ENCODE peak calls at places on chromosomes 16 and 17, in eight cellular contexts. H is iris pigment epithelial cell, K is BJ, V is fibroblast of mammary gland, I is posterior cingulate gyrus, J is head of caudate nucleus, B is neuronal stem cell, N is NCI-H748 treated with DMSO at 0.1 percent for 48 hours. M is an unnamed sample.

GRCh38 chr16:52578829-52579193 is 31.9 kb upstream of the TOX3 start:
- DNase-seq in H (no peak), K (no peak), V (no peak), I (no peak), J (no peak), B (no peak), N (no peak), M (no peak)

GRCh38 chr16:86051376-86052114 is 152.6 kb downstream of the IRF8 start:
- DNase-seq in H (no peak), K (no peak), V (no peak), I (no peak), J (no peak), B (no peak), N (no peak), M (no peak)

GRCh38 chr17:51734462-51734861 is 424.1 kb downstream of the CA10 start:
- DNase-seq in H (no peak), K (no peak), V (no peak), I (no peak), J (no peak), B (no peak), N (peak), M (no peak)

GRCh38 chr16:11877374-11877773 is 26.0 kb upstream of the RSL1D1 start:
- DNase-seq in H (peak), K (no peak), V (peak), I (no peak), J (no peak), B (no peak), N (no peak), M (no peak)

GRCh38 chr17:55285340-55286301 is 20.9 kb downstream of the HLF start:
- DNase-seq in H (peak), K (peak), V (peak), I (peak), J (peak), B (no peak), N (no peak), M (no peak)

GRCh38 chr17:2893422-2893914 is 97.2 kb downstream of the RAP1GAP2 start:
- DNase-seq in H (no peak), K (no peak), V (no peak), I (no peak), J (peak), B (no peak), N (no peak), M (no peak)

GRCh38 chr16:56601325-56601724 is 7.1 kb upstream of the MT2A start:
- DNase-seq in H (no peak), K (no peak), V (no peak), I (no peak), J (no peak), B (no peak), N (no peak), M (no peak)

GRCh38 chr16:67419502-67419901 is 3.2 kb upstream of the ZDHHC1 start:
- DNase-seq in H (peak), K (no peak), V (no peak), I (no peak), J (no peak), B (no peak), N (no peak), M (no peak)

GRCh38 chr17:40121191-40121885 is 433 bp upstream of the MSL1 start:
- DNase-seq in H (peak), K (no peak), V (no peak), I (peak), J (peak), B (no peak), N (peak), M (no peak)

GRCh38 chr17:57120814-57121213 is 35.8 kb downstream of the AKAP1 start:
- DNase-seq in H (no peak), K (no peak), V (no peak), I (no peak), J (no peak), B (no peak), N (no peak), M (no peak)

GRCh38 chr16:65937455-65937854 is 429.0 kb upstream of the CDH5 start:
- DNase-seq in H (no peak), K (no peak), V (no peak), I (no peak), J (no peak), B (no peak), N (no peak), M (no peak)

GRCh38 chr17:51764387-51764971 is 394.0 kb downstream of the CA10 start:
- DNase-seq in H (peak), K (peak), V (peak), I (peak), J (peak), B (peak), N (peak), M (no peak)

GRCh38 chr17:14803781-14804180 is 461.3 kb downstream of the PMP22 start:
- DNase-seq in H (no peak), K (no peak), V (no peak), I (no peak), J (no peak), B (no peak), N (no peak), M (no peak)

GRCh38 chr17:78237403-78238012 is 6.1 kb downstream of the TMEM235 start:
- DNase-seq in H (no peak), K (no peak), V (no peak), I (peak), J (peak), B (no peak), N (no peak), M (no peak)